ENCODE peak calls at places on chromosomes 3 and 15, in five cellular contexts. F, B, K, D and J are unnamed samples.

GRCh38 chr3:72738752-72739520 is 109.3 kb downstream of the SHQ1 start:
- DNase-seq in F (no peak), K (peak), B (peak), D (no peak), J (peak)

GRCh38 chr3:48199117-48199516 is 10.9 kb upstream of the CDC25A start:
- DNase-seq in F (no peak), D (no peak), K (no peak), B (no peak), J (no peak)

GRCh38 chr3:71227344-71227743 is 356.2 kb downstream of the FOXP1 start:
- DNase-seq in B (no peak), F (no peak), K (no peak), D (no peak), J (no peak)

GRCh38 chr15:56047354-56047753 is 53.9 kb upstream of the NEDD4 start:
- DNase-seq in K (no peak), B (no peak), F (no peak), D (no peak), J (no peak)

GRCh38 chr15:42071717-42072116 is 22.6 kb downstream of the PLA2G4D start:
- DNase-seq in F (no peak), D (no peak), B (no peak), K (no peak), J (no peak)

GRCh38 chr15:40029979-40030893 is 8.7 kb downstream of the SRP14 start:
- DNase-seq in B (peak), D (no peak), K (no peak), F (peak), J (peak)

GRCh38 chr3:15778332-15778858 is 19.4 kb downstream of the ANKRD28 start:
- DNase-seq in B (no peak), D (no peak), F (no peak), K (no peak), J (no peak)

GRCh38 chr3:148084931-148085330 is 612.8 kb upstream of the AGTR1 start:
- DNase-seq in B (no peak), D (peak), F (no peak), K (no peak), J (no peak)

GRCh38 chr3:38586546-38587520 is 62.7 kb downstream of the SCN5A start:
- DNase-seq in D (no peak), F (no peak), K (no peak), B (no peak), J (no peak)

GRCh38 chr3:168066882-168067281 is 28.8 kb downstream of the GOLIM4 start:
- DNase-seq in F (no peak), K (no peak), D (no peak), B (no peak), J (no peak)

GRCh38 chr3:122080188-122080587 is 25.0 kb downstream of the CD86 start:
- DNase-seq in F (no peak), D (no peak), B (no peak), K (no peak), J (no peak)

DNA sequence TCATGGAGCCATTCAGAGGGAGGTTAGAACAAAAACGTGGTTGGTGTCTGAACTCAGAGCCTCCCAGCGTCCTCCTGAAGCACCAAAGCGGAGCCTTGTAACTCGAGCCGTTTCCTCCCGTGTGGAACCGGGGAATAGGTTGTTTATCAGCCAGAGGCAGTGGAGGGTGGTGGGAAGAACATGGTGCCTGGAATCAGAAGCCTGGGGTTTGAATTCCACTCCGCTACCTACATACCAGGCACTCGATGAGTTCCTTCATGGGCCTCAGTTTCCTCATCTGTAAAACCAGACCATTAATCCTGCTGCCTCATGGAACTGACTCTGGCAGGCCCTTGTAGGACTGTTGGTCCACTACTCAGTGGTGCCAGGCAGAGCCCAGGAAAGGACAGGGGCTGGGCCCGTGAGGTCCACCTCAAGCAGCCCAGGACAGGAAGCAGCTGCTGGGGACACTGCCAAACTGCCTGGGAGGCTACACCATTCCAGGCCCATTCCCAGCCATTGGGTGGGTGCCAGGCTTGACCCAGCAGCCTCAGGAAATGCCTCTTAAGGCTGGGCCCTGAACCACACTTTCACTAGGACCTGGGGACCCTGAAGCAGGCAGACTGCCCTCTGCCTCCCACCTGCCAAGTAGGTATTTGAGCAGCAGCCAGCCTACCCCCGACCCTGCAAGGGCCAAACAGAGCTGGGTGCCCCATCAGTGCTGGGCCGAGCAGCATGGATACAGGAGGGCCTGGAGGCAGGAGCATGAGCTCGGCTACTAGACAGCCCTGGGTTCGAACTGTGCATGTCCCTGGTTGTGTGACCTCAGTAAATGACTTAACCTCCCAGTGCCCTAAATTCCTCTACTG is 33.4 kb downstream of the PRKCD start:
- DNase-seq in F (no peak), B (no peak), K (no peak), D (no peak), J (no peak)
- TF ChIP-seq ESRRA in F (no peak), B (no peak), K (no peak), D (no peak), J (no peak)

GRCh38 chr3:129486057-129487035 is 42.1 kb upstream of the RHO start:
- DNase-seq in K (no peak), F (no peak), D (peak), B (no peak), J (no peak)

GRCh38 chr3:129487183-129487867 is 41.1 kb upstream of the RHO start:
- DNase-seq in D (no peak), F (no peak), K (no peak), B (no peak), J (no peak)

GRCh38 chr3:129483870-129484269 is 43.8 kb downstream of the IFT122 start:
- DNase-seq in K (no peak), F (no peak), B (no peak), D (no peak), J (no peak)

GRCh38 chr3:129482721-129483120 is 42.7 kb downstream of the IFT122 start:
- DNase-seq in K (no peak), B (peak), D (no peak), F (no peak), J (peak)

GRCh38 chr3:129485681-129486056 is 42.8 kb upstream of the RHO start:
- DNase-seq in F (no peak), D (no peak), K (no peak), B (no peak), J (no peak)
- TF ChIP-seq ESRRA in F (no peak), D (no peak), K (no peak), B (no peak), J (no peak)

DNA sequence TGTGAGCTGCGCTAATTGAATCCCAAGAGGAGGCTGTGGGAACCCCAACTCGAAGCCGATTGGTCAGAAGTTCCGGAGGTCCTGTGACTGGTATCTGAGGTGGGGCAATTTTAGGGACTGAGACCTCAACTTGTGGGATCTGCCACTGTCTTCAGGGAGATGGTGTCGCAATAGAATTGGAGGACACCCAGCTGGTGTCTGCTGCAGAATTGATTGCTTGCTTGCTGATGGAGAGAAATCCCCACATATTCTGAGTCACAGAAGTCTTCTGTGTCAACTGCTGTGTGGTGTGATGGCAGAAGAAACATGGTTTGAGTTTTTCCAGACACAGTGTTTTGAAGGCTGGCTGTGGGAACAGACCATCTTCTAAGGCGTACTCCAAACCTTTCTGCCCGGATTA is 99.7 kb upstream of the PLXNA1 start:
- DNase-seq in D (no peak), B (no peak), F (no peak), K (no peak), J (no peak)
- TF ChIP-seq ESRRA in D (no peak), B (no peak), F (no peak), K (no peak), J (no peak)

GRCh38 chr3:137519602-137520001 is 244.5 kb upstream of the SOX14 start:
- DNase-seq in D (no peak), K (no peak), F (no peak), B (no peak), J (no peak)
- TF ChIP-seq ESRRA in D (no peak), K (no peak), F (no peak), B (no peak), J (no peak)

GRCh38 chr3:53191836-53192480 is 30.9 kb downstream of the PRKCD start:
- DNase-seq in K (no peak), F (no peak), D (no peak), B (no peak), J (no peak)
- TF ChIP-seq ESRRA in K (no peak), F (no peak), D (no peak), B (no peak), J (no peak)

DNA sequence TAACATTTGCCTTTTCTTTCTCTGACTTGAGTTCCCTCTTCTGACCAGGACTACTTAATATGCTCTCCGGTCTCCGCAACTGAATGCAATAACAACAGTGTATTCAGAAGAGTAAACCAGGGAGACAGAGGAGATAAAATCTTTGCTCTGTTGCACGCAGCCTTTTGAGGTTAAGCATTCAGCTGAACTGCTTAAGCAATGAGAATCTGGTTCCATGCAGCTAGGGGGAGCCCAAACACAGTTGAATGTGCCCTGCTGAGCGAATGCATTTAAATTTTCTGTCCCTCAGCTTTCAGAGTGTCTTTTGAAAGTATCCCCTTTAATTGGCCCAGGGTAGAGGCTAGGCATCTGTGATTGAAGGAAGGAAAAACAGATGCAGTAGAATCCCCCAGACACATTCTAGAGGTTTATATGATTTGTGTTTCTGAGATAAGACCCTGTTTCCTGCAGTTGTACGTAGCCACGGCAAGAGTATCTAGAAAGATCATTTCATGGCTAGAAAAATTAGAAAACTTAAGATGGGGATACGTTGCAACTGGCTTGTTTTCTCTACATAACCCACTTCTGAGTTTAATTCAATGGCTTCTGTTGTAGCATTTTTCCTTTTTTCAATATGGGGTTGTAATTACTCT is 309.6 kb downstream of the TUSC7 start:
- DNase-seq in F (peak), D (no peak), B (peak), K (peak), J (no peak)
- TF ChIP-seq ESRRA in F (no peak), D (no peak), B (no peak), K (no peak), J (no peak)

DNA sequence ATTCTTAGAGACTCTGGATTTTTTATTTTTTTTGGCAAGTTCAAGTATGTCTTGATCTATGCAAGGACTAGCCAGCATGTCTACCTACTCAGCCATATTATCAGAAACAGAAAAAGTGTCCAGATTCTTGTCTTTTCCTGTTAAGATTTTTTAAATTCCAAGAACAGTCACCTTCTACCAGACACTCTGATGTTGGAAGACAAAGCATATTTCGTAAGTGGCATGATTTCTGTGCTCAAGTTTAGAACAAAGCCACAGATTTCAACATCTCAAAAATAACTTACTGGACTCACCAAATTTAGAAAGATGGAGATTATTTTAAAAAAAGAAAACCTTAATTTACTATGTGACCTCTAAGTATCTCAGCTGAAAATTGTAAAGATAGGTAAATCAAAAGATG is 61.9 kb downstream of the GOLGA6L7 start:
- DNase-seq in F (no peak), D (no peak), K (no peak), B (no peak), J (no peak)
- TF ChIP-seq ESRRA in F (no peak), D (no peak), K (no peak), B (no peak), J (no peak)

DNA sequence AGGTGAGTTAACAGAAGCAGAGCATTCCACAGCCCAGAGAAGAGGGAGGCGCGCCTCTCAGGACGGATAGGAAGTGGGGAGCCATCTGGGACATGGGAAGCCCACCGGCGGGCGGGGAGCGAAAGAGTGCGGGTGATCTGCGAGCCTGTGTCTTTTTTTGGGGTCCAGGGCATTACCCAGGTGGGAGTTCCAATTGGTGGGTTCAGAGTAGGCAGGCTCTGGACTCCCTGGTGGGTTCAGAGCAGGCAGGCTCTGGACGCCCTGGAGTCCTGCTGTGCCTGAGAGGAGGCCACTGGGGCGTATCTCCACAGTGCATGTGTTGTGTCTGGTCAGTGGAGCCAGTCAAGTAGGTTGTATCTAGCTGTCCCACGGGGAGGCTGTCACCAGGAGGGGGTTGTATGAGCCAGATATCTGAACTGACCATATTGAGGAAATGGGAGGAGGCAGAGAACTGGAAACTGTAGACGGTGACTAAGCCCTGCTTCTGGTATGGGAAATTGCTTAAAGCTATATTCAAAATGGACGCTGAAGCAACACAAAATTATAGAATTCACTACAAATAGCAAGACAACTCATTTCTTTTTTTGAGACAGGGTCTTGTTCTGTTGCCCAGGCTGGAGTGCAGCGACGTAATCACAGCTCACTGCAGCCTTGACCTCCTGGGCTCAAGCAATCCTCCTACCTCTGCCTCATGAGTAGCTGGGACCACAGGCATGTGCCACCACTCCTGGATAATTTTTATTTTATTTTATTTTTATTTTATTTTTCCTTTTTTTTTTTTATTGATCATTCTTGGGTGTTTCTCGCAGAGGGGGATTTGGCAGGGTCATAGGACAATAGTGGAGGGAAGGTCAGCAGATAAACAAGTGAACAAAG is 34.5 kb upstream of the CHST2 start:
- DNase-seq in K (no peak), B (no peak), D (peak), F (no peak), J (peak)
- TF ChIP-seq ESRRA in K (no peak), B (no peak), D (no peak), F (no peak), J (peak)

GRCh38 chr3:7630351-7630911 is 769.5 kb downstream of the GRM7 start:
- DNase-seq in F (no peak), B (no peak), K (no peak), D (no peak), J (no peak)

GRCh38 chr3:7632305-7632704 is 771.4 kb downstream of the GRM7 start:
- DNase-seq in F (no peak), K (no peak), D (no peak), B (no peak), J (no peak)

DNA sequence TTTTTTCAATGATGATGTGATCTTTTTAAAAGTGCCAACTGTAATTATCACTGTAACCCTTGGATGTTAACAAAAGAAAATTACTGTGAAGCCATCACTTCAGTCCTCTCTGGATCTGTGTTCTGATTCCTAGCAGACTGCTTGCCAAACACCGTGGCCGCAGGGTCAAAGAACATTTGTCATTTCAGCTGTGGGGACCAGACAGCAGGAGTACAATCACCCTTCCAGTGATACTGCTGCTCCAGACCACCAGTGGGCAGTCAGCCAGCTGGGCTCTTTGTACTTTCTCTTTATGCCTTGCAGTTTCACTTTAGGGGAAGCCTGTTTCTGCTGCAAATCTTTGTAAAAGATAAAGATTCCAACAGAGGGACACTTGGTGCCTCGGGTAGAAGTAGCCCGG is 770.0 kb downstream of the GRM7 start:
- DNase-seq in B (peak), F (no peak), K (no peak), D (no peak), J (no peak)
- TF ChIP-seq ESRRA in B (no peak), F (no peak), K (no peak), D (no peak), J (no peak)

GRCh38 chr15:84684092-84684491 is 26.1 kb upstream of the NMB start:
- DNase-seq in D (no peak), F (no peak), B (no peak), K (no peak), J (no peak)

GRCh38 chr15:84685304-84685703 is 27.3 kb upstream of the NMB start:
- DNase-seq in K (no peak), F (no peak), B (no peak), D (no peak), J (no peak)

DNA sequence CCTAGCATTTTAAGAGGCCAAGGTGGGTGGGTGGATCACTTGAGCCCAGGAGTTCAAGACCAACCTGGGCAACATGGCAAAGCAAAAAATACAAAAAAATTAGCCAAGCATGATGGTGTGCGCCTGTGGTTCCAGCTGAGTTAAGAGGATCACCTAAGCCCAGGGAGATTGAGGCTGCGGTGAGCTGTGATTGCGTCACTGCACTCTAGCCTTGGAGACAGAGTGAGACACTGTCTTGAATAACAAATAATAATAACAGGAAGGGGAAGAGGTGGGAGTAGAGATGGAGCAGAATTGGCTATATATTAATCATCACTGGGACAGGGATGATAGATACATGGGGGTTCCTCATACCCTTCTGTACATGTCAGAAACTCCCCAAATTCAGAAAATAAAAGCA is 23.8 kb upstream of the NMB start:
- DNase-seq in B (no peak), D (no peak), F (no peak), K (no peak), J (no peak)
- TF ChIP-seq ESRRA in B (no peak), D (no peak), F (no peak), K (no peak), J (no peak)